ENCODE peak calls at places on chromosomes 11 and 22, in six cellular contexts. K is A172, S is H7, L is brain microvascular endothelial cell, I is HCT116, W is fibroblast of the conjunctiva. X is an unnamed sample.

GRCh38 chr11:61704838-61705237 is 24.6 kb downstream of the DAGLA start:
- DNase-seq in K (no peak), S (no peak), L (no peak), I (no peak), W (no peak), X (no peak)

GRCh38 chr11:121035823-121036222 is 11.9 kb downstream of the TBCEL start:
- DNase-seq in K (no peak), S (no peak), L (no peak), I (no peak), W (no peak), X (no peak)

GRCh38 chr22:28332410-28332809 is 347.2 kb downstream of the TTC28 start:
- DNase-seq in K (no peak), S (no peak), L (no peak), I (no peak), W (no peak), X (no peak)

GRCh38 chr11:67389477-67389876 is 2.3 kb upstream of the RAD9A start:
- DNase-seq in K (no peak), S (peak), L (no peak), I (no peak), W (no peak), X (no peak)

GRCh38 chr11:2726964-2727363 is 27.2 kb upstream of the KCNQ1OT1 start:
- DNase-seq in K (no peak), S (no peak), L (no peak), I (no peak), W (no peak), X (no peak)

GRCh38 chr22:30640361-30640760 is 4.8 kb downstream of the SLC35E4 start:
- DNase-seq in K (no peak), S (no peak), L (no peak), I (no peak), W (no peak), X (no peak)

GRCh38 chr11:46759196-46759595 is 40.2 kb downstream of the F2 start:
- DNase-seq in K (no peak), S (no peak), L (no peak), I (no peak), W (no peak), X (no peak)

GRCh38 chr11:118059231-118059940 is 17.5 kb upstream of the TMPRSS4 start:
- DNase-seq in K (no peak), S (no peak), L (no peak), I (no peak), W (no peak), X (no peak)

GRCh38 chr11:22920939-22921565 is 60.8 kb upstream of the CCDC179 start:
- DNase-seq in K (peak), S (peak), L (peak), I (no peak), W (peak), X (peak)

GRCh38 chr11:28017816-28018215 is 90.1 kb downstream of the KIF18A start:
- DNase-seq in K (no peak), S (no peak), L (peak), I (no peak), W (no peak), X (no peak)

GRCh38 chr11:115238802-115239201 is 265.4 kb downstream of the CADM1 start:
- DNase-seq in K (no peak), S (no peak), L (no peak), I (no peak), W (no peak), X (no peak)

GRCh38 chr11:70020336-70021214 is 57.5 kb upstream of the ANO1 start:
- DNase-seq in K (peak), S (no peak), L (peak), I (no peak), W (no peak), X (no peak)

GRCh38 chr11:17563248-17563647 is 16.2 kb downstream of the OTOG start:
- DNase-seq in K (peak), S (peak), L (no peak), I (no peak), W (no peak), X (no peak)

GRCh38 chr22:19767427-19768380 is 7.1 kb downstream of the TBX1 start:
- DNase-seq in K (no peak), S (peak), L (no peak), I (peak), W (no peak), X (no peak)

GRCh38 chr11:46490576-46491100 is 99.1 kb upstream of the CHRM4 start:
- DNase-seq in K (no peak), S (no peak), L (peak), I (no peak), W (no peak), X (no peak)

GRCh38 chr11:79249341-79249993 is 191.4 kb downstream of the TENM4 start:
- DNase-seq in K (no peak), S (no peak), L (no peak), I (no peak), W (no peak), X (no peak)